ENCODE peak calls at places on chromosomes 3 and 15, in five cellular contexts. T is GM23248, I is K562, R is keratinocyte, X is neural progenitor cell. C is an unnamed sample.

GRCh38 chr3:104359546-104359945 is 1007.2 kb upstream of the ALCAM start:
- DNase-seq in X (no peak), T (peak; percentile 90), I (no peak), R (no peak), C (peak; percentile 32)

GRCh38 chr15:90603893-90604292 is 74.2 kb downstream of the CRTC3 start:
- DNase-seq in R (no peak), T (peak; percentile 59), X (no peak), I (no peak), C (peak; percentile 26)

GRCh38 chr3:119330181-119330580 is 36.0 kb downstream of the ARHGAP31 start:
- DNase-seq in X (no peak), T (no peak), R (no peak), I (no peak), C (no peak)

GRCh38 chr15:98799461-98799971 is 151.2 kb downstream of the IGF1R start:
- DNase-seq in R (no peak), I (no peak), T (peak; percentile 32), X (peak; percentile 65), C (peak; percentile 21)

GRCh38 chr15:101148166-101148880 is 103.5 kb downstream of the CHSY1 start:
- DNase-seq in T (no peak), R (no peak), I (no peak), X (no peak), C (no peak)

GRCh38 chr3:186273586-186273985 is 88.4 kb downstream of the DGKG start:
- DNase-seq in X (no peak), R (no peak), T (no peak), I (no peak), C (no peak)

GRCh38 chr3:17799312-17799711 is 56.9 kb upstream of the TBC1D5 start:
- DNase-seq in I (no peak), T (no peak), R (no peak), X (no peak), C (no peak)

GRCh38 chr3:124592658-124593441 is 137.4 kb upstream of the UMPS start:
- DNase-seq in I (no peak), T (no peak), X (no peak), R (no peak), C (no peak)

GRCh38 chr15:73777741-73778140 is 24.6 kb upstream of the INSYN1 start:
- DNase-seq in T (no peak), I (no peak), R (peak; percentile 28), X (no peak), C (no peak)

GRCh38 chr15:64144192-64144564 is 7.4 kb upstream of the SNX22 start:
- DNase-seq in T (no peak), R (no peak), I (no peak), X (no peak), C (no peak)

GRCh38 chr15:56205061-56205876 is 38.4 kb downstream of the RFX7 start:
- DNase-seq in X (no peak), I (no peak), R (peak; percentile 17), T (peak; percentile 57), C (peak; percentile 66)

GRCh38 chr3:53140575-53141467 is 10.6 kb upstream of the RFT1 start:
- DNase-seq in T (peak; percentile 85), R (no peak), X (no peak), I (no peak), C (no peak)

GRCh38 chr3:15610083-15610482 is 8.5 kb downstream of the BTD start:
- DNase-seq in X (no peak), T (peak; percentile 87), I (no peak), R (peak; percentile 32), C (no peak)

GRCh38 chr3:153182491-153182890 is 20.5 kb downstream of the RAP2B start:
- DNase-seq in I (no peak), T (no peak), X (no peak), R (no peak), C (no peak)

GRCh38 chr3:72320911-72321385 is 527.3 kb downstream of the SHQ1 start:
- DNase-seq in X (no peak), T (no peak), R (no peak), I (no peak), C (no peak)

GRCh38 chr15:65059369-65059750 is 8.4 kb downstream of the RASL12 start:
- DNase-seq in X (no peak), T (no peak), R (no peak), I (no peak), C (no peak)

GRCh38 chr15:72057548-72058091 is 60.3 kb downstream of the MYO9A start:
- DNase-seq in I (no peak), X (peak; percentile 9), R (no peak), T (no peak), C (peak; percentile 12)

GRCh38 chr3:43144811-43145490 is 39.1 kb upstream of the POMGNT2 start:
- DNase-seq in X (no peak), T (peak; percentile 85), R (no peak), I (peak; percentile 27), C (peak; percentile 47)

GRCh38 chr15:51270706-51271105 is 67.7 kb downstream of the CYP19A1 start:
- DNase-seq in R (no peak), T (no peak), I (no peak), X (no peak), C (no peak)

DNA sequence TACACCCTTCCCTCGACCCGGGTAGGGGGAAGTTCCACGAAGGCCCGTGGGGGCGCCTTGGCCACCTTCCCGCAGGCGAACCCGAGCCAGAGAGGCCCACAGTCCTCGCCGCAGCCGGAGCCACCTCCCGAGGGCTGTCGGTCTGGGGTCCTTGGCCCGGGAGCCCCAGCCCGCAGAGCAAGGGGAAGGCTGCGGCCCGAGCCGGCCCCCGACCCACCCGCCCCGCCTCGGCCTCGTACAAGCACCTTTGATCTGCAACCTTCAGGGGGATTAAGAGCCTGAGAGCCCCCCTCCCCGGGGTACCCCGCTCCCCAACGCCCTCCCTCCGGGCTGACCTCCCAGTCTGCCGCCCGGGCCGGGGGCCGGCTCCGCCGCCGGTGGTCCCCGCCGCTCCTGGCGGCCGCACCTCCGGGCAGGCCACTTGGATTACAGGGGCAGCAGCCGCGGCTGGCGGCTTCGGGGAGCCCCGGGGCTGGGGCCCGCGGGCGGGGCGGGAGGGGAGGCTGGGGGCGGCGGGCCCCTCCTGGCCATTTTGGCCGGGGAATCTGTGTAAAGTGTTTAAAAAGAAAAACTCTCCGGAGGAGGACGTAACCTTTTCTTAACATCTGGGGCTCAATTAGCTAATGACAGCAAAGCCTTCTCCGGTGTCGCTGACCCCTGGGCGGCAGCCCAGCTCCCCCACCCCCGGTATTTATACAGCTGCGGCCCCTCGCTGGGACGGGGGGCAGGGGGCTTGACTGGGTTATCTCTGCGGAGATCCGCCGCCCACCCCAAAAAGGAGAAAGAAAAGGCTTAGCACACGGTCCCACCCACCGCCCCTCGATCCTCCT is 40.2 kb downstream of the EPHB3 start:
- DNase-seq in T (no peak), R (no peak), I (no peak), X (peak; percentile 78), C (no peak)
- TF ChIP-seq EZH2 in T (peak; percentile 20), R (no peak), I (no peak), X (no peak), C (peak; percentile 67)

GRCh38 chr15:63043391-63044076 is 987 bp downstream of the TPM1 start:
- DNase-seq in I (no peak), R (no peak), X (peak; percentile 40), T (peak; percentile 50), C (peak; percentile 48)
- TF ChIP-seq EZH2 in I (no peak), R (no peak), X (no peak), T (no peak), C (no peak)

GRCh38 chr3:122985539-122985938 is 42.0 kb downstream of the SEMA5B start:
- DNase-seq in R (no peak), T (no peak), X (peak; percentile 50), I (no peak), C (no peak)

GRCh38 chr3:122984007-122984406 is 43.6 kb downstream of the SEMA5B start:
- DNase-seq in X (peak; percentile 39), R (no peak), T (no peak), I (no peak), C (no peak)

GRCh38 chr3:122978569-122978968 is 49.0 kb downstream of the SEMA5B start:
- DNase-seq in X (no peak), R (no peak), I (no peak), T (no peak), C (no peak)

GRCh38 chr3:122984650-122985049 is 42.9 kb downstream of the SEMA5B start:
- DNase-seq in X (no peak), I (no peak), R (no peak), T (no peak), C (no peak)

DNA sequence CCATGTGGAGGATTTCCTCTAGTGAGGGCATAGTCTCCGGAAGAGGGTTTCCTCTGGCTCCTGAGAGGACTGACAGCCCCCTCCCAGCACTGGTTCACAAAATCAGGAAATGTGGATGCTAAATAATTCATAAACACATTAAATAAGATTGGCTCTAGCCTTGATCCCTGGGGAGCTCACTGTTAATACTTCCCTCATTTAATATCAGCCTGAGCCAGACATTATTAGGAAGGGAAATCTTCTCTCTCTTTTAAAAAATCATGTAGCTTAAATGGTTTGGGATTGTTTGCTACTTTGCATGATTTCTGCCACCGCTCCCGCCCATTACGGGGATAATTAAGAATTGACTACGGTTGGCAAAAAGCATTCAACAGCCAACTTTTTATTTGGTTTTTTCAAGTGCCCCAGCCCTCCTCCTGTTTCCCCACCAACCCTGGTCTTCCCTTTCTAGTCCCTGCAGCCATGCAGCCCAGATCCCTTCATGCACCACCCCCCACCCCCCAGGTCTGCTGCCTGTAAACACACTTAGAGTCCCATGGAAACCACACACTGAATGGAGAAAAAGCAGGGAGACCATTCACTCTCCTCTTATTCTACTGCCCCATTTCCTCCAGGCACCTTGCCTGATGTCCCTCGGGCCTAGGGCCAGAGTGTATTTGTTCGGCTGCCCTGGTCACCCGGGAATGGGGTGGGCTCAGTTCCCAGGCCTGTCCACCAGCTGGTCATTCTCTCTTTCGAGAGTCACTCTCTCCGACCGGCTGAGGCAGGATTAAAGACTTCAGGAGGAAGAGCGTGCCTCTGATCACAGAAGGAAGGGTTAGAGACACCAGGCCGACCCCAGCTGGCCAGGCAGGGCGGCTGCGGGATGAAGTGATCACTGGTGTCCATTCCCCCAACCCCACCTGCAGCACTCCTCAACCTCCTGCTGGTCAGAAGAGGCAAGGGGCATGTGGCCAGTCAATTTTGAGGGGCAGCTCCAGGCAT is 45.1 kb downstream of the SEMA5B start:
- DNase-seq in I (peak; percentile 20), R (no peak), T (no peak), X (peak; percentile 70), C (no peak)
- TF ChIP-seq EZH2 in I (no peak), R (no peak), T (no peak), X (no peak), C (no peak)

GRCh38 chr3:184560531-184560930 is 1.1 kb upstream of the EPHB3 start:
- DNase-seq in T (no peak), R (no peak), X (no peak), I (no peak), C (no peak)

GRCh38 chr3:184561329-184562145 is at the start of gene EPHB3:
- DNase-seq in R (peak; percentile 94), X (peak; percentile 100), T (peak; percentile 100), I (peak; percentile 88), C (peak; percentile 99)

GRCh38 chr3:184559336-184559735 is 2.2 kb upstream of the EPHB3 start:
- DNase-seq in I (no peak), X (no peak), T (no peak), R (no peak), C (no peak)

GRCh38 chr3:184562146-184562861 is 719 bp downstream of the EPHB3 start:
- DNase-seq in I (no peak), X (peak; percentile 56), T (peak; percentile 66), R (no peak), C (no peak)

DNA sequence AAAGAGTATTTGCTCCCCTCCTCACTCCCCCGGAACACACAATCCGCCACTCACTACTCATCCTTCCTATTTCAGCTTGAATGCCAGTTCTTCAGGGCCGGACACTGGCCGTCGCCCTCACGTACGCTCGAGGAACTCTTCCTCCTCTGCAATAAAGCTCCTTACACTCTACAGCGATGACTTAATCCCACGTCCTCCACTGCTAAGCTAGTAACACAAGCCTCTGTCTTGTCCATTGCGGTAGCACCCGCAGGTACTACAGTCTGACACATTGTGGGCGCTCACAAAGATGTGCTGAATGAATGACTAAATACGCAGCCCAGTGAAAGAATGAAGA is 625 bp upstream of the EPHB3 start:
- DNase-seq in R (peak; percentile 42), T (peak; percentile 77), I (no peak), X (no peak), C (no peak)
- TF ChIP-seq EZH2 in R (no peak), T (no peak), I (no peak), X (no peak), C (no peak)

GRCh38 chr15:44194397-44195150 is 497 bp downstream of the FRMD5 start:
- DNase-seq in I (peak; percentile 20), T (peak; percentile 68), X (no peak), R (no peak), C (peak; percentile 84)
- TF ChIP-seq EZH2 in I (no peak), T (no peak), X (no peak), R (no peak), C (no peak)

C was measured in endothelial cell of umbilical vein.